ENCODE peak calls at places on chromosomes 1 and 21, in six cellular contexts. F is left lung; N is CD4-positive, alpha-beta T cell; O is activated naive CD8-positive, alpha-beta T cell treated with anti-CD3 and anti-CD28 coated beads, Interleukin-2, amount 10 ng/mL, durations not matched to agents 7 days and 5 days; G is gastrocnemius medialis; K is activated T-helper 17 cell treated with anti-CD3 and anti-CD28 coated beads, Interleukin-2, amount 50 U/mL, for 72 hours. D is an unnamed sample.
A peak's percentile ranks its signal among the peaks of the same experiment; 100 is the strongest.

GRCh38 chr1:36300526-36300925 is 5.6 kb upstream of the SH3D21 start:
- ATAC-seq in F (peak; percentile 7), N (peak; percentile 15), O (no peak), G (no peak), K (peak; percentile 75), D (peak; percentile 61)

GRCh38 chr1:17167783-17168479 is 37.0 kb upstream of the PADI1 start:
- ATAC-seq in F (peak; percentile 21), N (no peak), O (no peak), G (no peak), K (peak; percentile 21), D (peak; percentile 85)

GRCh38 chr21:42777064-42777756 is 102.1 kb downstream of the WDR4 start:
- ATAC-seq in F (no peak), N (no peak), O (no peak), G (no peak), K (no peak), D (peak; percentile 17)

GRCh38 chr1:202067188-202067977 is 55.3 kb upstream of the GPR37L1 start:
- ATAC-seq in F (no peak), N (no peak), O (no peak), G (no peak), K (no peak), D (peak; percentile 28)

GRCh38 chr1:227396539-227397355 is 78.5 kb upstream of the CDC42BPA start:
- ATAC-seq in F (peak; percentile 72), N (no peak), O (no peak), G (no peak), K (no peak), D (no peak)

GRCh38 chr21:42820513-42821465 is 58.5 kb downstream of the WDR4 start:
- ATAC-seq in F (peak; percentile 19), N (no peak), O (no peak), G (no peak), K (no peak), D (no peak)

GRCh38 chr1:236010443-236010842 is 54.4 kb downstream of the NID1 start:
- ATAC-seq in F (no peak), N (no peak), O (no peak), G (no peak), K (no peak), D (no peak)

GRCh38 chr1:67020765-67021164 is 33.2 kb downstream of the SLC35D1 start:
- ATAC-seq in F (no peak), N (no peak), O (no peak), G (no peak), K (no peak), D (no peak)

GRCh38 chr1:95249929-95250328 is 15.9 kb downstream of the RWDD3 start:
- ATAC-seq in F (no peak), N (no peak), O (no peak), G (no peak), K (no peak), D (no peak)

GRCh38 chr1:110771245-110772022 is 96.7 kb upstream of the KCNA3 start:
- ATAC-seq in F (peak; percentile 46), N (no peak), O (no peak), G (no peak), K (no peak), D (peak; percentile 88)

GRCh38 chr1:174153085-174153824 is 6.1 kb upstream of the RABGAP1L start:
- ATAC-seq in F (no peak), N (peak; percentile 81), O (peak; percentile 44), G (no peak), K (peak; percentile 78), D (peak; percentile 80)

GRCh38 chr1:30801826-30802198 is 44.2 kb upstream of the LAPTM5 start:
- ATAC-seq in F (peak; percentile 69), N (peak; percentile 83), O (peak; percentile 50), G (peak; percentile 78), K (peak; percentile 72), D (peak; percentile 53)

GRCh38 chr1:119773711-119774241 is 5.1 kb upstream of the HMGCS2 start:
- ATAC-seq in F (no peak), N (no peak), O (no peak), G (no peak), K (no peak), D (no peak)

GRCh38 chr1:237011432-237011831 is 7.2 kb upstream of the MT1HL1 start:
- ATAC-seq in F (no peak), N (no peak), O (no peak), G (no peak), K (no peak), D (no peak)

GRCh38 chr1:84603223-84603622 is 29.0 kb upstream of the CTBS start:
- ATAC-seq in F (no peak), N (no peak), O (no peak), G (no peak), K (no peak), D (no peak)

GRCh38 chr1:154485905-154486304 is 16.1 kb upstream of the TDRD10 start:
- ATAC-seq in F (no peak), N (no peak), O (no peak), G (no peak), K (no peak), D (no peak)

GRCh38 chr1:165898837-165899236 is 71.4 kb downstream of the UCK2 start:
- ATAC-seq in F (peak; percentile 76), N (no peak), O (no peak), G (peak; percentile 36), K (no peak), D (no peak)

GRCh38 chr1:85707267-85707989 is 805 bp downstream of the ZNHIT6 start:
- ATAC-seq in F (no peak), N (peak; percentile 4), O (peak; percentile 22), G (no peak), K (peak; percentile 53), D (peak; percentile 17)

GRCh38 chr1:82160036-82160435 is 359.3 kb downstream of the ADGRL2 start:
- ATAC-seq in F (peak; percentile 62), N (no peak), O (no peak), G (no peak), K (no peak), D (peak; percentile 90)

GRCh38 chr1:19477284-19478240 is 7.8 kb downstream of the CAPZB start:
- ATAC-seq in F (peak; percentile 71), N (peak; percentile 59), O (peak; percentile 82), G (no peak), K (peak; percentile 66), D (peak; percentile 16)

GRCh38 chr1:177246710-177247588 is 76.2 kb downstream of the BRINP2 start:
- ATAC-seq in F (no peak), N (no peak), O (no peak), G (no peak), K (no peak), D (no peak)

GRCh38 chr1:94332516-94332915 is 85.7 kb upstream of the ABCD3 start:
- ATAC-seq in F (no peak), N (no peak), O (no peak), G (no peak), K (no peak), D (no peak)

D was measured in esophagus mucosa.